ENCODE peak calls at places on chromosomes 16 and 17, in four cellular contexts. One of them, this sample, is unnamed.

GRCh38 chr17:56099649-56100048 is 53.6 kb upstream of the ANKFN1 start:
- DNase-seq in K562: no peak
- DNase-seq in HepG2: no peak
- DNase-seq in WTC11: no peak
- DNase-seq in this sample: no peak

GRCh38 chr16:55487048-55487803 is 8.2 kb downstream of the MMP2 start:
- DNase-seq in K562: no peak
- DNase-seq in HepG2: no peak
- DNase-seq in WTC11: no peak
- DNase-seq in this sample: no peak

GRCh38 chr16:24580665-24581064 is 41.3 kb downstream of the RBBP6 start:
- DNase-seq in HepG2: no peak
- DNase-seq in WTC11: no peak
- DNase-seq in K562: no peak
- DNase-seq in this sample: peak; percentile 33

GRCh38 chr16:80852261-80852872 is 48.0 kb upstream of the CDYL2 start:
- DNase-seq in K562: peak; percentile 52
- DNase-seq in HepG2: peak; percentile 31
- DNase-seq in WTC11: peak; percentile 68
- DNase-seq in this sample: peak; percentile 46

GRCh38 chr16:11170696-11171447 is 85.1 kb downstream of the SOCS1 start:
- DNase-seq in HepG2: no peak
- DNase-seq in K562: no peak
- DNase-seq in WTC11: no peak
- DNase-seq in this sample: no peak

GRCh38 chr17:40063034-40063765 is 435 bp downstream of the THRA start:
- DNase-seq in K562: peak; percentile 74
- DNase-seq in WTC11: peak; percentile 59
- DNase-seq in HepG2: peak; percentile 41
- DNase-seq in this sample: no peak

GRCh38 chr17:81396278-81396721 is 1.0 kb downstream of the BAHCC1 start:
- DNase-seq in HepG2: no peak
- DNase-seq in WTC11: no peak
- DNase-seq in K562: no peak
- DNase-seq in this sample: no peak

GRCh38 chr16:80614908-80615696 is 74.3 kb downstream of the DYNLRB2 start:
- DNase-seq in HepG2: no peak
- DNase-seq in K562: peak; percentile 25
- DNase-seq in WTC11: no peak
- DNase-seq in this sample: peak; percentile 55

GRCh38 chr16:2285731-2286191 is 17.8 kb upstream of the RNPS1 start:
- DNase-seq in WTC11: no peak
- DNase-seq in K562: no peak
- DNase-seq in HepG2: no peak
- DNase-seq in this sample: no peak

GRCh38 chr16:19432429-19432828 is 14.7 kb downstream of the TMC5 start:
- DNase-seq in K562: no peak
- DNase-seq in WTC11: no peak
- DNase-seq in HepG2: peak; percentile 71
- DNase-seq in this sample: peak; percentile 90

GRCh38 chr17:9022553-9023388 is 1.5 kb downstream of the NTN1 start:
- DNase-seq in HepG2: no peak
- DNase-seq in WTC11: peak; percentile 41
- DNase-seq in K562: no peak
- DNase-seq in this sample: peak; percentile 41

GRCh38 chr16:89720520-89720858 is 209 bp downstream of the VPS9D1 start:
- DNase-seq in HepG2: peak; percentile 66
- DNase-seq in K562: peak; percentile 61
- DNase-seq in WTC11: peak; percentile 69
- DNase-seq in this sample: no peak

GRCh38 chr17:1552911-1553310 is 9.7 kb downstream of the PITPNA start:
- DNase-seq in WTC11: no peak
- DNase-seq in HepG2: no peak
- DNase-seq in K562: no peak
- DNase-seq in this sample: no peak

GRCh38 chr17:50127661-50128361 is 2.1 kb downstream of the SAMD14 start:
- DNase-seq in WTC11: no peak
- DNase-seq in K562: no peak
- DNase-seq in HepG2: no peak
- DNase-seq in this sample: no peak

GRCh38 chr17:309361-309888 is 43.2 kb downstream of the RPH3AL start:
- DNase-seq in WTC11: peak; percentile 73
- DNase-seq in HepG2: peak; percentile 53
- DNase-seq in K562: peak; percentile 77
- DNase-seq in this sample: peak; percentile 44

GRCh38 chr17:30970757-30971567 is at the start of gene RNF135:
- DNase-seq in WTC11: peak; percentile 78
- DNase-seq in K562: no peak
- DNase-seq in HepG2: no peak
- DNase-seq in this sample: peak; percentile 95

GRCh38 chr16:72198021-72198420 is 26.1 kb upstream of the PMFBP1 start:
- DNase-seq in HepG2: no peak
- DNase-seq in WTC11: no peak
- DNase-seq in K562: peak; percentile 14
- DNase-seq in this sample: no peak

GRCh38 chr17:64546716-64547115 is 39.9 kb downstream of the CEP95 start:
- DNase-seq in WTC11: no peak
- DNase-seq in HepG2: no peak
- DNase-seq in K562: no peak
- DNase-seq in this sample: no peak
- TF ChIP-seq NR3C1 in WTC11: no peak
- TF ChIP-seq NR3C1 in HepG2: no peak
- TF ChIP-seq NR3C1 in K562: no peak
- TF ChIP-seq NR3C1 in this sample: no peak

DNA sequence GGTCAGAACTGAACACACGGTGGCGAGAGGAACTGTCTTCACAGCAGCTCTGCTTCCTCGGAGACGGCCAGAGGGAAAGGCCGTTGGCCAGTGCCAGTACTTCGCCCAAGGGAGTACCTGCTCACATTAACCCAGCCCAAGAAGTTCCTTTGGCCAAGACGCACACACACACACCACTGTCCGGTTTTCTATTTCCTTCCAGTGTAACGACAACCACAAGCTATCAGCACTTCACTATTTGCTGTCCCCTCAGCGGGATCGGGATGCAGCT is 735 bp upstream of the GGNBP2 start:
- DNase-seq in HepG2: peak; percentile 14
- DNase-seq in WTC11: no peak
- DNase-seq in K562: no peak
- DNase-seq in this sample: peak; percentile 46
- TF ChIP-seq NR3C1 in HepG2: no peak
- TF ChIP-seq NR3C1 in WTC11: no peak
- TF ChIP-seq NR3C1 in K562: no peak
- TF ChIP-seq NR3C1 in this sample: no peak

GRCh38 chr17:44555056-44555455 is 2.2 kb upstream of the FZD2 start:
- DNase-seq in WTC11: no peak
- DNase-seq in K562: no peak
- DNase-seq in HepG2: no peak
- DNase-seq in this sample: no peak
- TF ChIP-seq NR3C1 in WTC11: no peak
- TF ChIP-seq NR3C1 in K562: no peak
- TF ChIP-seq NR3C1 in HepG2: no peak
- TF ChIP-seq NR3C1 in this sample: no peak

DNA sequence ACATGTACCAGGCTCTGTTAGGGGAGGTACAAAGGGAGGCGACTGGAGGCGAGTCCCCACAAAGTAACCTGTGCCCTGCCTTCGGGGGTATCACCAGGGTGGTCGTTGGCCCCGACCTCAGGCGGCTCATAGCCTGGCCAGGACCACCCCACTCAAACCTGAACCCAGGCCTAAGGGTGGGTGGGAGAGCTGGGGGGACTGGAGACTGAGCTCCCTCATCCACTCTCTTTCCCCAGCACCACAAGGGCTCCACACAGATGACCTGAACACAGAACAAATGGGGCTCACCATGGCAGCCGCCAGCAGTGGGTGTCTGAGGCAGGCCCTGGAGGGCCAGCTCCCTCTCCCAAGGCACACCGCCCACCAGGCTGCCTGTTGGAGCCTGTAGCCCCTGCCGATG is 120.6 kb upstream of the TNRC6C start:
- DNase-seq in WTC11: no peak
- DNase-seq in K562: no peak
- DNase-seq in HepG2: no peak
- DNase-seq in this sample: no peak
- TF ChIP-seq NR3C1 in WTC11: no peak
- TF ChIP-seq NR3C1 in K562: no peak
- TF ChIP-seq NR3C1 in HepG2: no peak
- TF ChIP-seq NR3C1 in this sample: no peak

GRCh38 chr16:54165174-54165911 is 121.2 kb downstream of the IRX3 start:
- DNase-seq in HepG2: peak; percentile 99
- DNase-seq in WTC11: no peak
- DNase-seq in K562: no peak
- DNase-seq in this sample: no peak

GRCh38 chr16:54169112-54169511 is 117.5 kb downstream of the IRX3 start:
- DNase-seq in HepG2: no peak
- DNase-seq in WTC11: no peak
- DNase-seq in K562: no peak
- DNase-seq in this sample: no peak

GRCh38 chr16:54165912-54166265 is 120.7 kb downstream of the IRX3 start:
- DNase-seq in WTC11: no peak
- DNase-seq in HepG2: peak; percentile 19
- DNase-seq in K562: no peak
- DNase-seq in this sample: no peak

GRCh38 chr16:54164789-54165173 is 121.8 kb downstream of the IRX3 start:
- DNase-seq in HepG2: no peak
- DNase-seq in WTC11: no peak
- DNase-seq in K562: no peak
- DNase-seq in this sample: no peak

DNA sequence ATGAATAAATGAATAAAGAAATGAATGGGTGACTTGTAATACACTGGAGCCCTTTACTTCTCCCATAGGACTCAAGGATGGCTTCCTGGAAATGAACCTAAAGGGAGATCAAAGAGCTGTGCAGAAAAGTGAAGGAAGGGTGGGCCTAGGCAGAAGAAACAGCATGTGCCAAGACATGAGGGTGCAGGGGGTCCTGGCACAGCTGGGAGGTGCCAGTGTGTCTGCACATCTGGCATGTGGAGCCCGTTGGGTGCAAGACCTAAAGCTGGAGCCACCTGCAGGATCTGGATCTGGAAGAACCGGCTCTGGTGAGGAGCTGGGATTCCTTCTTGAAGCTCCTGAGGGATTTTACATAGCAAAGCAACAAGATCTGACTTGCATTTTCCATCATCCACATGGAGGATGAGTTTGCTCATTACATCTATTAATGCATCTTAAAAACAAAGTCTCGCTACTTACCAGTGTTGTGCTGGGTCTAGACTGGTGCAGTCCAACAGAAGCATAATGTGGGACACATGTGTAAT is 120.2 kb downstream of the IRX3 start:
- DNase-seq in WTC11: no peak
- DNase-seq in K562: no peak
- DNase-seq in HepG2: no peak
- DNase-seq in this sample: no peak
- TF ChIP-seq NR3C1 in WTC11: no peak
- TF ChIP-seq NR3C1 in K562: no peak
- TF ChIP-seq NR3C1 in HepG2: no peak
- TF ChIP-seq NR3C1 in this sample: no peak

GRCh38 chr17:68011199-68011665 is 15.0 kb upstream of the C17orf58 start:
- DNase-seq in WTC11: peak; percentile 82
- DNase-seq in HepG2: peak; percentile 39
- DNase-seq in K562: peak; percentile 74
- DNase-seq in this sample: peak; percentile 71
- TF ChIP-seq NR3C1 in WTC11: no peak
- TF ChIP-seq NR3C1 in HepG2: no peak
- TF ChIP-seq NR3C1 in K562: no peak
- TF ChIP-seq NR3C1 in this sample: no peak

DNA sequence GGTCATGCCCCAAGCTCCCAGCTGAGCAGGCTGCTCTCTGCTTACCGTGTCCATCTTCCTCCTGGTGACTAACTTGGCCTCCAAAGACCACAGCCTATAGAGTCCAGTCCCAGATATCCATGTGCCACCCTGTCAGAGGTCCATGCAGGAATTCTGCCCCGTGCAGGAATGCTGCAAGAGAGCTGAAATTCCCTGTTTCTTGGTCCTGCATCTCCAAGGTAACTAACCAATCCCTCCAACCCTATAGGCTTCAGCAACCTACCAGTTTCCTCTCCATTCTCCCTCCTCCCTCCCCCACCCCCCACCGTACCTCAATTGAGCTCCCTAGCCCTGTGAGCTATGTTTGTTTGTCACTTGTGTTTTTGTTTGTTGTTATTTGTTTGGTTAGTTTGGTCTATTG is 9.6 kb upstream of the MKS1 start:
- DNase-seq in WTC11: no peak
- DNase-seq in HepG2: no peak
- DNase-seq in K562: no peak
- DNase-seq in this sample: no peak
- TF ChIP-seq NR3C1 in WTC11: no peak
- TF ChIP-seq NR3C1 in HepG2: no peak
- TF ChIP-seq NR3C1 in K562: no peak
- TF ChIP-seq NR3C1 in this sample: no peak

GRCh38 chr17:3770471-3770870 is 30.5 kb downstream of the ITGAE start:
- DNase-seq in WTC11: no peak
- DNase-seq in HepG2: no peak
- DNase-seq in K562: no peak
- DNase-seq in this sample: no peak
- TF ChIP-seq NR3C1 in WTC11: no peak
- TF ChIP-seq NR3C1 in HepG2: no peak
- TF ChIP-seq NR3C1 in K562: no peak
- TF ChIP-seq NR3C1 in this sample: no peak

GRCh38 chr16:84514874-84515835 is 10.7 kb upstream of the MEAK7 start:
- DNase-seq in WTC11: no peak
- DNase-seq in HepG2: peak; percentile 85
- DNase-seq in K562: no peak
- DNase-seq in this sample: no peak
- TF ChIP-seq NR3C1 in WTC11: no peak
- TF ChIP-seq NR3C1 in HepG2: no peak
- TF ChIP-seq NR3C1 in K562: no peak
- TF ChIP-seq NR3C1 in this sample: no peak

DNA sequence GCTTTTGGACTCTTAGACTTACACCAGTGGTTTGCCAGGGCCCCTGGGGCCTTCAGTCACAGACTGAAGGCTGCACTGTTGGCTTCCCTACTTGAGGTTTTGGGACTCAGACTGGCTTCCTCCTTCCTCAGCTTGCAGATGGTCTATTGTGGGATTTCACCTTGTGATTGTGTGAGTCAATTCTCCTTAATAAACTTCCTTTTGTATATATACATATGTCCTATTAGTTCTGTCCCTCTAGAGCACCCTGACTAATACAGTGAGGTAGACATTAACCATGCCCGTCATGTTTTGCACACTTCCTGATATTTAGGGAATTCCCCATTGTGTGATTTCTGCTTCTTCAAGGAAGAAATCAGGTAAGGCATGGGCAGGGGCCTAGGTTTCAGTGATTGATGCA is 147.8 kb upstream of the CA10 start:
- DNase-seq in HepG2: no peak
- DNase-seq in K562: no peak
- DNase-seq in WTC11: no peak
- DNase-seq in this sample: no peak
- TF ChIP-seq NR3C1 in HepG2: no peak
- TF ChIP-seq NR3C1 in K562: no peak
- TF ChIP-seq NR3C1 in WTC11: no peak
- TF ChIP-seq NR3C1 in this sample: no peak

This sample was measured in A549.